ENCODE peak calls at places on chromosomes 13 and 19, in five cellular contexts. D is GOT3, G is T1000, B is activated T-helper 1 cell treated with Interleukin-2 at 50 U/mL for 16 hours, X is tibial artery. V is an unnamed sample.

GRCh38 chr13:94716016-94716415 is 3.7 kb upstream of the SOX21 start:
- DNase-seq in D (no peak), X (no peak), G (no peak), B (no peak), V (no peak)

GRCh38 chr13:37132211-37132610 is 26.7 kb upstream of the CSNK1A1L start:
- DNase-seq in B (no peak), D (no peak), X (no peak), G (no peak), V (peak; percentile 63)

GRCh38 chr19:29484876-29485275 is 40.9 kb upstream of the VSTM2B start:
- DNase-seq in X (no peak), D (no peak), G (no peak), B (no peak), V (no peak)

GRCh38 chr13:110280231-110280813 is 26.6 kb downstream of the COL4A1 start:
- DNase-seq in X (no peak), B (no peak), D (no peak), G (no peak), V (no peak)

GRCh38 chr13:51976423-51976822 is 34.8 kb downstream of the ATP7B start:
- DNase-seq in G (no peak), X (no peak), D (no peak), B (no peak), V (no peak)

GRCh38 chr13:37173214-37173613 is 67.8 kb upstream of the CSNK1A1L start:
- DNase-seq in B (no peak), G (no peak), X (no peak), D (no peak), V (peak; percentile 91)

GRCh38 chr19:17302391-17303166 is 646 bp downstream of the ABHD8 start:
- DNase-seq in G (no peak), B (peak; percentile 17), D (no peak), X (no peak), V (no peak)

GRCh38 chr19:5838437-5839311 is 828 bp downstream of the FUT6 start:
- DNase-seq in G (no peak), B (no peak), D (no peak), X (no peak), V (no peak)

GRCh38 chr19:966481-967088 is 17.6 kb upstream of the WDR18 start:
- DNase-seq in B (no peak), X (no peak), G (no peak), D (no peak), V (no peak)

GRCh38 chr19:54523403-54523802 is 20.8 kb downstream of the LAIR2 start:
- DNase-seq in B (no peak), X (no peak), G (no peak), D (no peak), V (no peak)

GRCh38 chr13:47794963-47795362 is 206.1 kb downstream of the SUCLA2 start:
- DNase-seq in X (no peak), D (no peak), G (no peak), B (no peak), V (no peak)

GRCh38 chr19:33219261-33219812 is 6.3 kb downstream of the SLC7A10 start:
- DNase-seq in G (no peak), B (no peak), D (no peak), X (no peak), V (peak; percentile 81)

GRCh38 chr19:53870485-53870844 is 2.8 kb downstream of the MYADM start:
- DNase-seq in D (no peak), X (no peak), B (no peak), G (no peak), V (no peak)

GRCh38 chr13:57629821-57630235 is 1.7 kb upstream of the PCDH17 start:
- DNase-seq in X (peak; percentile 92), D (peak; percentile 23), B (no peak), G (peak; percentile 86), V (peak; percentile 87)

GRCh38 chr13:24842533-24843278 is 78.7 kb downstream of the RNF17 start:
- DNase-seq in B (no peak), X (no peak), D (no peak), G (no peak), V (no peak)

GRCh38 chr13:30880151-30880551 is 25.9 kb upstream of the MEDAG start:
- DNase-seq in B (no peak), G (no peak), X (no peak), D (no peak), V (peak; percentile 81)

GRCh38 chr13:81487151-81487550 is 1146.2 kb upstream of the SPRY2 start:
- DNase-seq in G (no peak), B (no peak), D (no peak), X (no peak), V (no peak)

GRCh38 chr19:5231857-5232503 is 108.6 kb downstream of the PTPRS start:
- DNase-seq in B (no peak), X (no peak), G (no peak), D (no peak), V (peak; percentile 4)

GRCh38 chr13:20353973-20354372 is 121.9 kb upstream of the GJB6 start:
- DNase-seq in G (no peak), B (no peak), X (no peak), D (no peak), V (peak; percentile 62)